ENCODE peak calls at places on chromosome 6, in ten cellular contexts. W is choroid plexus epithelial cell, T is type B pancreatic cell, E is GM10248, F is omental fat pad, H is IMR-90, I is ovary, U is OCI-LY7, G is AG04450, K is neural crest cell. M is an unnamed sample.

GRCh38 chr6:22828179-22829062 is 259.1 kb downstream of the HDGFL1 start:
- DNase-seq in G (peak), U (no peak), E (no peak), H (peak), I (peak), W (peak), T (no peak), K (peak), F (no peak), M (peak)

GRCh38 chr6:96923871-96924493 is 546 bp upstream of the KLHL32 start:
- DNase-seq in H (no peak), I (no peak), U (no peak), K (no peak), G (no peak), T (no peak), F (no peak), W (peak), E (no peak), M (no peak)

GRCh38 chr6:111803804-111804203 is 69.4 kb downstream of the FYN start:
- DNase-seq in G (peak), H (peak), U (no peak), T (no peak), F (no peak), I (no peak), K (no peak), W (peak), E (no peak), M (no peak)

GRCh38 chr6:163427498-163428254 is 13.2 kb downstream of the QKI start:
- DNase-seq in K (no peak), H (peak), I (no peak), F (no peak), U (peak), T (no peak), W (peak), G (peak), E (no peak), M (peak)

GRCh38 chr6:167141667-167142432 is 15.9 kb downstream of the GPR31 start:
- DNase-seq in U (peak), I (peak), F (no peak), E (peak), H (no peak), T (no peak), G (no peak), W (peak), K (peak), M (no peak)

GRCh38 chr6:46704562-46704961 is 16.9 kb downstream of the TDRD6 start:
- DNase-seq in H (no peak), U (peak), I (no peak), E (no peak), G (no peak), F (no peak), T (no peak), W (peak), K (no peak), M (no peak)

GRCh38 chr6:125906158-125906998 is 50.2 kb upstream of the HINT3 start:
- DNase-seq in F (no peak), I (peak), G (no peak), H (peak), K (peak), T (no peak), E (peak), W (peak), U (peak), M (peak)

GRCh38 chr6:32198866-32199265 is 6.4 kb upstream of the GPSM3 start:
- DNase-seq in H (no peak), W (no peak), T (no peak), E (no peak), U (no peak), I (no peak), K (no peak), G (no peak), F (no peak), M (no peak)

GRCh38 chr6:125728739-125729138 is 20.7 kb upstream of the HEY2 start:
- DNase-seq in K (no peak), F (no peak), G (no peak), E (no peak), U (no peak), W (peak), I (no peak), T (no peak), H (no peak), M (no peak)

GRCh38 chr6:127348046-127348661 is 4.7 kb upstream of the ECHDC1 start:
- DNase-seq in I (no peak), K (no peak), H (no peak), F (no peak), W (no peak), E (no peak), U (no peak), G (no peak), T (no peak), M (no peak)

GRCh38 chr6:34190504-34191122 is 44.7 kb upstream of the GRM4 start:
- DNase-seq in G (no peak), U (no peak), F (no peak), T (no peak), H (no peak), E (no peak), I (no peak), W (no peak), K (no peak), M (no peak)
- TF ChIP-seq CTCF in G (no peak), U (peak), F (no peak), T (no peak), H (no peak), E (peak), I (no peak), W (peak), K (no peak), M (no peak)

DNA sequence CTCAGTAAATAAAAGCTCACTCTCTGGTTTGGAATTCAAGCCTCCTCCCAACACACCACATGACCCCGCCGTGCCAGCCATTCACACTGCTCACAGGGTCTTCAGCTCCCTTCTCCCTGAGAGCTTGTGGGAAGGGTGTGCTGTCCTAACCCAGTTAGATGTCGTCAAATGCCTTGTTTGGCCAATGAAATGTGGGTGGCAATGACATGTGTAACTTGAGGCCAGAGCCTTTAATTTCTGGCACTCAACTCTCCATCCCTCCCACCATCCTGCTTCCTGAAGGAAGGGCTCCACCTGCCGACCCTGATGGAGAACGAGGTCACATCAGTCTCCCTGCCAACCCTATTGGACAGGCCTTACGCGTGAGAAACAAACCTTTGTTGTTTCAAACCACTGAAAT is 224.5 kb upstream of the AGPAT4 start:
- DNase-seq in T (no peak), F (no peak), G (no peak), W (peak), E (no peak), K (no peak), H (peak), I (no peak), U (no peak), M (no peak)
- TF ChIP-seq CTCF in T (peak), F (no peak), G (peak), W (peak), E (no peak), K (peak), H (peak), I (no peak), U (no peak), M (no peak)

GRCh38 chr6:42819803-42820508 is 38.1 kb downstream of the BICRAL start:
- DNase-seq in G (no peak), W (peak), H (no peak), U (peak), E (no peak), T (no peak), K (no peak), F (no peak), I (no peak), M (no peak)
- TF ChIP-seq CTCF in G (peak), W (peak), H (peak), U (peak), E (no peak), T (peak), K (peak), F (no peak), I (no peak), M (peak)

DNA sequence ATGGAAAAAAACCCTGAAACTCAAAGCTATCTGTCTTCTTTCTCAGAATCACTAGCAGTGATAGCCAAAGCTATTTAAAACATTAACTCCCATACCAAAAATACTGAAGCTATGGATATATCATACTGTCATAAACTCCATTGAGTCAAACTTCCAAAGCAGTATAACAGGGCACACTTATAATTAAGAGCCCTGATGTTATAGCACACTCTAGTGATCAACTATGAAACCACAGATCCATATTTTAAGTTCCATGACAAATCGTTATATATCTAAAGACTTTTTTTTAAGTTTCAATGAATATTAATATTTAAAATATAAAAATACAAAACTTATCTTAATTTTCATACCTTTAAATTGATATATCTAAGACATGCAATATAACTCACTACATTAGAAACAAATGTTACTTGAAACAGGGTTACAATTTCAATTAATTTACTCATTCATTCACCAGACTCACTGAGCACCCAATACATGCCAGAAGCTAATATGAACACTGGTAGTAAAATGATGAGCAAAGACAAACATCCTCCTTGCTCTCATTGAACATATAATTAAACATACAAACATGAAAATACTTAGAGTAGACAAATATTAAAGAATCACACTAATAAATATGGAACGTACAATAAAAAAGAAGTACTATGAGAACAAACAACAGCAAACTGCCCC is 69.3 kb downstream of the IBTK start:
- DNase-seq in U (no peak), T (no peak), W (peak), E (no peak), H (peak), K (no peak), F (no peak), G (no peak), I (no peak), M (peak)
- TF ChIP-seq CTCF in U (peak), T (peak), W (peak), E (peak), H (peak), K (peak), F (no peak), G (peak), I (peak), M (peak)